ENCODE peak calls at places on chromosomes 5 and 9, in nine cellular contexts. W is NCI-H2029; P is nucleus accumbens; Q is fibroblast of pulmonary artery; G is hepatic stellate cell; Z is stimulated activated CD4-positive, alpha-beta T cell treated with anti-CD3 and anti-CD28 coated beads, Interleukin-15, amount 100 ng/mL, for 1 hour; V is head of caudate nucleus; A is kidney; N is NCI-H187 treated with DMSO at 0.1 percent for 48 hours. F is an unnamed sample.

GRCh38 chr9:85740821-85741111 is 988 bp downstream of the AGTPBP1 start:
- DNase-seq in W (no peak), A (no peak), Q (peak; percentile 33), Z (no peak), V (no peak), G (peak; percentile 19), P (no peak), N (no peak), F (no peak)

GRCh38 chr9:3459076-3459475 is 66.7 kb downstream of the RFX3 start:
- DNase-seq in Z (no peak), W (no peak), N (peak; percentile 34), G (no peak), A (no peak), V (no peak), P (no peak), Q (no peak), F (no peak)

GRCh38 chr5:42108468-42108867 is 183.4 kb downstream of the FBXO4 start:
- DNase-seq in Q (no peak), Z (no peak), G (no peak), W (peak; percentile 90), V (no peak), N (no peak), A (no peak), P (no peak), F (no peak)

GRCh38 chr5:133868946-133869674 is 99.3 kb downstream of the C5orf15 start:
- DNase-seq in Q (peak; percentile 82), G (peak; percentile 78), A (peak; percentile 86), W (peak; percentile 67), P (peak; percentile 54), Z (peak; percentile 69), V (peak; percentile 88), N (no peak), F (peak; percentile 9)

GRCh38 chr9:98191615-98192502 is 578 bp downstream of the CORO2A start:
- DNase-seq in Z (peak; percentile 10), V (no peak), A (peak; percentile 84), P (no peak), N (no peak), Q (no peak), W (no peak), G (no peak), F (no peak)

GRCh38 chr5:174996941-174997340 is 272.6 kb downstream of the MSX2 start:
- DNase-seq in W (no peak), G (no peak), Q (no peak), Z (no peak), N (no peak), A (no peak), V (no peak), P (no peak), F (no peak)

GRCh38 chr9:107068581-107068980 is 205.6 kb downstream of the ZNF462 start:
- DNase-seq in W (no peak), N (no peak), V (no peak), Q (no peak), P (no peak), A (no peak), Z (no peak), G (no peak), F (no peak)

GRCh38 chr5:179272326-179273073 is 72.8 kb downstream of the ADAMTS2 start:
- DNase-seq in V (no peak), Z (no peak), N (no peak), Q (no peak), P (no peak), G (no peak), A (peak; percentile 61), W (no peak), F (no peak)

GRCh38 chr5:59757442-59757841 is 136.1 kb downstream of the PDE4D start:
- DNase-seq in N (no peak), G (no peak), Z (no peak), A (no peak), W (no peak), P (no peak), V (no peak), Q (no peak), F (no peak)

GRCh38 chr5:1299511-1299850 is 4.6 kb upstream of the TERT start:
- DNase-seq in P (no peak), G (no peak), Q (no peak), W (no peak), A (peak; percentile 64), N (no peak), V (peak; percentile 25), Z (no peak), F (no peak)

GRCh38 chr5:122081541-122081940 is 3.5 kb upstream of the LOX start:
- DNase-seq in Q (no peak), A (no peak), W (no peak), P (no peak), Z (no peak), N (no peak), G (no peak), V (no peak), F (no peak)

GRCh38 chr5:144004751-144005150 is 165.7 kb downstream of the YIPF5 start:
- DNase-seq in N (no peak), G (no peak), P (no peak), Z (no peak), Q (no peak), A (no peak), V (no peak), W (no peak), F (no peak)

GRCh38 chr5:89849819-89850515 is 559.6 kb downstream of the CETN3 start:
- DNase-seq in V (no peak), Q (peak; percentile 19), A (no peak), P (no peak), G (no peak), W (no peak), Z (no peak), N (no peak), F (no peak)

GRCh38 chr5:34658023-34658422 is 1.9 kb downstream of the RAI14 start:
- DNase-seq in P (no peak), Z (no peak), W (no peak), G (peak; percentile 36), A (no peak), Q (peak; percentile 47), V (no peak), N (no peak), F (no peak)

GRCh38 chr9:7103382-7104170 is 345.8 kb downstream of the KDM4C start:
- DNase-seq in W (no peak), Q (peak; percentile 74), V (no peak), Z (no peak), G (no peak), N (no peak), P (no peak), A (no peak), F (no peak)

GRCh38 chr5:151587796-151588606 is 3.1 kb downstream of the FAT2 start:
- DNase-seq in P (no peak), V (no peak), G (no peak), Z (no peak), N (no peak), A (no peak), W (no peak), Q (no peak), F (no peak)

GRCh38 chr5:155735388-155735787 is 591.6 kb upstream of the SGCD start:
- DNase-seq in G (no peak), Z (no peak), Q (no peak), P (no peak), A (no peak), N (no peak), W (peak; percentile 81), V (no peak), F (no peak)

GRCh38 chr5:142316051-142316450 is 8.8 kb downstream of the SPRY4 start:
- DNase-seq in Q (peak; percentile 74), A (no peak), P (no peak), G (no peak), N (peak; percentile 48), Z (no peak), V (no peak), W (peak; percentile 70), F (peak; percentile 42)

GRCh38 chr5:73299665-73300435 is 126.9 kb downstream of the TMEM174 start:
- DNase-seq in V (no peak), Z (no peak), N (no peak), G (no peak), W (no peak), A (no peak), Q (no peak), P (no peak), F (no peak)

GRCh38 chr9:105290401-105290800 is 46.0 kb downstream of the SLC44A1 start:
- DNase-seq in Q (peak; percentile 65), W (no peak), G (no peak), N (no peak), Z (no peak), V (no peak), A (no peak), P (no peak), F (no peak)

GRCh38 chr5:40834391-40834848 is 602 bp downstream of the RPL37 start:
- DNase-seq in Q (peak; percentile 45), V (no peak), P (no peak), A (no peak), N (no peak), W (no peak), G (no peak), Z (no peak), F (no peak)

GRCh38 chr5:66830636-66831035 is 234.4 kb downstream of the MAST4 start:
- DNase-seq in Q (peak; percentile 30), G (no peak), W (no peak), P (no peak), Z (no peak), V (no peak), N (no peak), A (no peak), F (no peak)

GRCh38 chr5:123543438-123543837 is 31.5 kb downstream of the CSNK1G3 start:
- DNase-seq in Q (no peak), Z (no peak), N (no peak), P (no peak), G (no peak), V (no peak), A (no peak), W (no peak), F (no peak)

GRCh38 chr5:157600252-157600651 is 24.7 kb upstream of the ADAM19 start:
- DNase-seq in V (no peak), A (no peak), W (no peak), G (no peak), Z (no peak), N (no peak), P (no peak), Q (no peak), F (no peak)

GRCh38 chr5:16871746-16872339 is 64.2 kb downstream of the MYO10 start:
- DNase-seq in P (no peak), V (no peak), Q (peak; percentile 56), Z (no peak), W (no peak), N (no peak), G (peak; percentile 77), A (no peak), F (no peak)

GRCh38 chr5:99928490-99928889 is 606.7 kb upstream of the FAM174A start:
- DNase-seq in N (no peak), V (no peak), Z (no peak), P (no peak), W (no peak), Q (no peak), G (no peak), A (peak; percentile 37), F (no peak)

GRCh38 chr9:129291041-129291501 is 113.0 kb upstream of the IER5L start:
- DNase-seq in N (no peak), Z (no peak), A (peak; percentile 49), Q (no peak), V (peak; percentile 21), P (no peak), W (no peak), G (no peak), F (no peak)

GRCh38 chr9:27395484-27395921 is 98.6 kb upstream of the EQTN start:
- DNase-seq in P (no peak), Q (no peak), W (no peak), A (no peak), G (no peak), V (no peak), Z (no peak), N (peak; percentile 27), F (no peak)

GRCh38 chr5:135879591-135879990 is 16.1 kb downstream of the IL9 start:
- DNase-seq in P (no peak), G (no peak), V (no peak), W (no peak), Z (no peak), N (no peak), A (no peak), Q (no peak), F (no peak)

GRCh38 chr5:14308384-14309154 is 165.4 kb downstream of the TRIO start:
- DNase-seq in N (no peak), A (no peak), P (no peak), G (no peak), W (no peak), V (no peak), Z (no peak), Q (no peak), F (no peak)

GRCh38 chr5:35138232-35138631 is 90.5 kb upstream of the AGXT2 start:
- DNase-seq in G (no peak), Q (peak; percentile 31), A (no peak), V (no peak), N (no peak), Z (no peak), P (no peak), W (no peak), F (no peak)